ENCODE peak calls at places on chromosomes 12 and 14, in four cellular contexts. T is right lobe of liver, X is A549, P is heart left ventricle. O is an unnamed sample.
A peak's percentile ranks its signal among the peaks of the same experiment; 100 is the strongest.

GRCh38 chr12:105968025-105968424 is 170.7 kb downstream of the NUAK1 start:
- ATAC-seq in X (no peak), P (no peak), T (no peak), O (no peak)

GRCh38 chr14:102900631-102901571 is 21.6 kb upstream of the AMN start:
- ATAC-seq in T (no peak), P (peak; percentile 55), X (no peak), O (no peak)

GRCh38 chr12:75635606-75636444 is 124.4 kb upstream of the KRR1 start:
- ATAC-seq in P (no peak), X (peak; percentile 94), T (no peak), O (no peak)

GRCh38 chr12:96522283-96522682 is 32.9 kb downstream of the CFAP54 start:
- ATAC-seq in P (no peak), T (no peak), X (peak; percentile 21), O (no peak)

GRCh38 chr12:104952816-104953215 is 5.3 kb downstream of the SLC41A2 start:
- ATAC-seq in P (no peak), X (peak; percentile 71), T (no peak), O (no peak)

GRCh38 chr14:75934998-75935628 is 46.7 kb downstream of the TGFB3 start:
- ATAC-seq in P (peak; percentile 58), X (no peak), T (no peak), O (no peak)

GRCh38 chr12:105014603-105015002 is 28.5 kb downstream of the NOPCHAP1 start:
- ATAC-seq in T (peak; percentile 95), X (no peak), P (no peak), O (no peak)

GRCh38 chr14:105865266-105865903 is 339.0 kb downstream of the TMEM121 start:
- ATAC-seq in X (no peak), T (no peak), P (no peak), O (no peak)

GRCh38 chr12:53428741-53429140 is 5.1 kb downstream of the AMHR2 start:
- ATAC-seq in T (no peak), P (no peak), X (no peak), O (no peak)

GRCh38 chr12:98578821-98579220 is 14.7 kb upstream of the SLC25A3 start:
- ATAC-seq in P (no peak), T (no peak), X (peak; percentile 47), O (no peak)

GRCh38 chr12:6430124-6430989 is 14.4 kb upstream of the CD27 start:
- ATAC-seq in X (peak; percentile 93), P (peak; percentile 91), T (peak; percentile 50), O (peak; percentile 97)

GRCh38 chr12:10965511-10965910 is 21.2 kb downstream of the TAS2R50 start:
- ATAC-seq in T (no peak), X (no peak), P (no peak), O (no peak)

GRCh38 chr14:103607822-103608221 is 21.2 kb upstream of the KLC1 start:
- ATAC-seq in X (peak; percentile 11), T (peak; percentile 9), P (no peak), O (no peak)

GRCh38 chr12:59131462-59131861 is 211.2 kb upstream of the LRIG3 start:
- ATAC-seq in T (no peak), X (no peak), P (no peak), O (no peak)

GRCh38 chr12:55642275-55643068 is 5.8 kb downstream of the OR10P1 start:
- ATAC-seq in P (no peak), X (no peak), T (no peak), O (no peak)

GRCh38 chr12:442235-442884 is 17.4 kb upstream of the B4GALNT3 start:
- ATAC-seq in P (no peak), T (peak; percentile 72), X (peak; percentile 85), O (no peak)

GRCh38 chr14:91035855-91036254 is 24.6 kb downstream of the RPS6KA5 start:
- ATAC-seq in X (no peak), P (no peak), T (no peak), O (no peak)

GRCh38 chr12:110577717-110578521 is 5.2 kb downstream of the PPTC7 start:
- ATAC-seq in X (peak; percentile 47), P (no peak), T (no peak), O (peak; percentile 33)

GRCh38 chr12:105064564-105065222 is 19.6 kb downstream of the ALDH1L2 start:
- ATAC-seq in T (no peak), X (no peak), P (no peak), O (no peak)

GRCh38 chr12:127414186-127414585 is 852.8 kb upstream of the TMEM132C start:
- ATAC-seq in X (no peak), T (no peak), P (no peak), O (no peak)

GRCh38 chr12:124646385-124647230 is 79.2 kb upstream of the NCOR2 start:
- ATAC-seq in T (no peak), P (no peak), X (peak; percentile 19), O (peak; percentile 34)

GRCh38 chr14:32481707-32482106 is 152.6 kb downstream of the AKAP6 start:
- ATAC-seq in T (no peak), X (no peak), P (no peak), O (no peak)

GRCh38 chr14:24680516-24680915 is 46.5 kb upstream of the GZMB start:
- ATAC-seq in P (peak; percentile 34), T (no peak), X (no peak), O (no peak)

GRCh38 chr14:74980746-74981661 is 21.7 kb upstream of the EIF2B2 start:
- ATAC-seq in P (peak; percentile 10), X (no peak), T (peak; percentile 16), O (peak; percentile 9)

GRCh38 chr12:75954076-75954475 is 77.5 kb downstream of the PHLDA1 start:
- ATAC-seq in T (peak; percentile 52), X (peak; percentile 92), P (peak; percentile 89), O (no peak)

GRCh38 chr14:37566811-37567371 is 28.2 kb downstream of the FOXA1 start:
- ATAC-seq in P (no peak), T (peak; percentile 90), X (peak; percentile 91), O (no peak)

GRCh38 chr14:100031506-100032281 is 33.5 kb upstream of the EVL start:
- ATAC-seq in P (peak; percentile 81), T (peak; percentile 24), X (peak; percentile 93), O (peak; percentile 94)

GRCh38 chr14:21233457-21234076 is 35.7 kb downstream of the HNRNPC start:
- ATAC-seq in X (peak; percentile 72), T (peak; percentile 48), P (peak; percentile 53), O (no peak)

GRCh38 chr12:79665488-79665887 is 25.3 kb downstream of the PAWR start:
- ATAC-seq in X (no peak), T (no peak), P (no peak), O (no peak)

GRCh38 chr12:51700887-51701286 is 109.9 kb downstream of the SCN8A start:
- ATAC-seq in X (no peak), P (no peak), T (no peak), O (no peak)

GRCh38 chr14:30331030-30331429 is 227.9 kb upstream of the G2E3 start:
- ATAC-seq in T (no peak), X (no peak), P (no peak), O (no peak)

GRCh38 chr14:106652494-106652893 is 1126.1 kb downstream of the TMEM121 start:
- ATAC-seq in P (no peak), T (no peak), X (no peak), O (no peak)

GRCh38 chr12:108804361-108804949 is 52.9 kb downstream of the SSH1 start:
- ATAC-seq in X (peak; percentile 5), P (peak; percentile 35), T (no peak), O (peak; percentile 40)

GRCh38 chr12:65470261-65470660 is 191.8 kb downstream of the MSRB3 start:
- ATAC-seq in P (no peak), X (no peak), T (no peak), O (no peak)

GRCh38 chr12:109797905-109798669 is 35.1 kb downstream of the TRPV4 start:
- ATAC-seq in X (peak; percentile 78), P (no peak), T (no peak), O (no peak)

GRCh38 chr14:55160989-55161388 is 30.4 kb downstream of the DLGAP5 start:
- ATAC-seq in P (peak; percentile 58), X (peak; percentile 82), T (peak; percentile 77), O (no peak)
- H3K4me1 ChIP-seq in P (no peaks in the 10 kb centered on the region), X (no peaks in the 10 kb centered on the region), T (no peaks in the 10 kb centered on the region), O (no peaks in the 10 kb centered on the region)

GRCh38 chr14:97603201-97603600 is 806.0 kb downstream of the VRK1 start:
- ATAC-seq in P (no peak), T (no peak), X (no peak), O (no peak)

GRCh38 chr14:97602438-97603117 is 805.4 kb downstream of the VRK1 start:
- ATAC-seq in X (no peak), P (peak; percentile 61), T (peak; percentile 39), O (no peak)

DNA sequence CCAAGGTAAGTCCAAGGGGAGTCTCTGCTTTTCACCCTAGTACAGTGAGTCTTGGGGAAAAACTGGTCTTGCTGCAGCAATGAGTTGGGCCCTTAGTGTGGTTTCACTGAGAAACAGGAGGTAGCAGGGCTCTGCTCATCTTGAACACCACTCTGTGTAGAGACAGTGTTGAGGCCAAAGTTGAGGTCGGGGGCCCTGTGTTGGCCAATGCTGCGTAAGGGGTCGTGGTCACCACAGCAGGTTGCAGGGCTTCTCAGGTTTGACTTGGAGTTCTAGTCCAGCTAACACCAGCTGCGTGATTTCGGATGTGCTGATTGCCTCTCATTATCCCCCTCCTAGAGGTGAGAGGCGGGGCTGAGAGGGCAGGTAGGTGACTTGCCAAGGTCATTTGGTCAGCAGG is 807.5 kb downstream of the VRK1 start:
- ATAC-seq in X (no peak), T (no peak), P (no peak), O (no peak)
- H3K4me1 ChIP-seq in X (no peaks in the 10 kb centered on the region), T (no peaks in the 10 kb centered on the region), P (peaks cover 14% of the 10 kb centered on the region), O (no peaks in the 10 kb centered on the region)

GRCh38 chr14:44763356-44763755 is 198.4 kb downstream of the KLHL28 start:
- ATAC-seq in X (no peak), P (no peak), T (no peak), O (no peak)

GRCh38 chr14:44771495-44771894 is 190.3 kb downstream of the KLHL28 start:
- ATAC-seq in T (no peak), P (no peak), X (no peak), O (no peak)

GRCh38 chr14:44767646-44768173 is 194.0 kb downstream of the KLHL28 start:
- ATAC-seq in P (no peak), X (no peak), T (no peak), O (no peak)

GRCh38 chr14:44768935-44769334 is 192.8 kb downstream of the KLHL28 start:
- ATAC-seq in P (no peak), T (no peak), X (no peak), O (no peak)

GRCh38 chr14:44766285-44766684 is 195.5 kb downstream of the KLHL28 start:
- ATAC-seq in T (no peak), X (no peak), P (no peak), O (no peak)
- H3K4me1 ChIP-seq in T (no peaks in the 10 kb centered on the region), X (no peaks in the 10 kb centered on the region), P (no peaks in the 10 kb centered on the region), O (no peaks in the 10 kb centered on the region)

GRCh38 chr14:73778736-73779135 is 64.6 kb upstream of the PNMA1 start:
- ATAC-seq in X (no peak), T (no peak), P (no peak), O (no peak)

GRCh38 chr14:73774671-73775070 is 60.5 kb upstream of the PNMA1 start:
- ATAC-seq in X (no peak), T (no peak), P (no peak), O (no peak)

GRCh38 chr14:73775339-73776193 is 61.4 kb upstream of the PNMA1 start:
- ATAC-seq in X (no peak), P (no peak), T (no peak), O (no peak)

GRCh38 chr14:73776194-73776537 is 62.0 kb upstream of the PNMA1 start:
- ATAC-seq in P (no peak), T (no peak), X (no peak), O (no peak)

DNA sequence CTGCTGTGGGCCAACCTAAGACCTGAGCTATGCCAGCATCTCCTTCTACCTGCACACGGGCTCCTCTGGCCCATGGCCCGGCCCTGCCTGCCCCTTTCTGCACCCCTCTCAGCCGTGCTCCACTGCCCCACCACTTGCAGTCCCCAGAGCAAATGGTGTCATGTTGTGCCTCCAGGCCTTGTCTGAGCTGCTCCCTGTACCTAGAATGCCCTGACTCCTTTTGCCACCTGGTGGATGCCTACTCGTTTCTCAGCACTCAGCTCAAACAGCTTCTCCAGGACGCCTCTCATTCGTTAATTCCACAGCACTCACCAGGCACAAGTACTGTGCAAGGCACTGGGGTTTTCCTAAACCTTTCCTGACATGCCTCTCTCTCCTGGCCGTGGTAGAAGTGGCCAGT is 63.2 kb upstream of the PNMA1 start:
- ATAC-seq in P (peak; percentile 36), T (no peak), X (peak; percentile 63), O (no peak)
- H3K4me1 ChIP-seq in P (peaks cover 77% of the 10 kb centered on the region), T (no peaks in the 10 kb centered on the region), X (peaks cover under 1% of the 10 kb centered on the region), O (peaks cover 32% of the 10 kb centered on the region)